ENCODE peak calls at places on chromosomes 2 and 18, in eight cellular contexts. Z, J, A, U, W, P, X and B are unnamed samples. For H3K4me1, the result is how much of the 10 kb centered on the place peaks cover.

GRCh38 chr2:149101818-149102217 is 63.3 kb downstream of the LYPD6B start:
- DNase-seq in X (peak), J (no peak), U (no peak), P (no peak), Z (no peak), A (no peak), W (no peak), B (no peak)

GRCh38 chr2:212640428-212640827 is 101.8 kb upstream of the ERBB4 start:
- DNase-seq in A (no peak), P (no peak), W (no peak), X (no peak), J (no peak), Z (no peak), U (no peak), B (no peak)

GRCh38 chr18:2958819-2959298 is 54.1 kb downstream of the LPIN2 start:
- DNase-seq in X (peak), Z (peak), W (no peak), U (no peak), A (no peak), J (no peak), P (no peak), B (no peak)

GRCh38 chr2:36562245-36562644 is 35.7 kb downstream of the FEZ2 start:
- DNase-seq in W (no peak), U (no peak), A (no peak), X (peak), J (no peak), P (no peak), Z (no peak), B (no peak)

GRCh38 chr2:134197445-134197844 is 56.4 kb upstream of the MGAT5 start:
- DNase-seq in U (no peak), A (no peak), X (no peak), W (no peak), P (no peak), Z (no peak), J (no peak), B (no peak)

GRCh38 chr2:254231-254630 is 9.6 kb downstream of the SH3YL1 start:
- DNase-seq in W (no peak), Z (no peak), U (no peak), P (no peak), A (no peak), X (no peak), J (no peak), B (no peak)

GRCh38 chr18:39149211-39149806 is 1583.7 kb upstream of the CELF4 start:
- DNase-seq in Z (no peak), P (no peak), W (no peak), U (no peak), J (no peak), A (no peak), X (no peak), B (no peak)

GRCh38 chr2:212177724-212178123 is 360.9 kb downstream of the ERBB4 start:
- DNase-seq in W (no peak), J (no peak), U (no peak), Z (no peak), X (no peak), A (no peak), P (no peak), B (no peak)

GRCh38 chr2:32108111-32108510 is 44.8 kb downstream of the SPAST start:
- DNase-seq in J (no peak), Z (no peak), P (no peak), W (no peak), U (no peak), X (no peak), A (no peak), B (no peak)

GRCh38 chr2:70522627-70523026 is 31.0 kb downstream of the TGFA start:
- DNase-seq in Z (no peak), P (no peak), J (no peak), W (no peak), X (no peak), A (no peak), U (no peak), B (no peak)

GRCh38 chr2:12684471-12684936 is 32.2 kb upstream of the TRIB2 start:
- DNase-seq in W (no peak), P (no peak), X (peak), U (no peak), A (no peak), Z (no peak), J (no peak), B (no peak)

GRCh38 chr2:215479536-215480240 is 43.8 kb upstream of the FN1 start:
- DNase-seq in W (no peak), X (no peak), J (no peak), A (no peak), P (no peak), Z (no peak), U (no peak), B (no peak)

GRCh38 chr2:289362-290089 is 1.6 kb upstream of the ALKAL2 start:
- DNase-seq in A (peak), J (no peak), U (no peak), W (peak), X (peak), Z (peak), P (peak), B (peak)

GRCh38 chr2:230874456-230874855 is 9.7 kb downstream of the ITM2C start:
- DNase-seq in X (no peak), U (peak), J (no peak), W (peak), P (no peak), A (no peak), Z (no peak), B (no peak)

GRCh38 chr18:32383040-32383819 is 87.5 kb downstream of the GAREM1 start:
- DNase-seq in W (no peak), P (no peak), J (no peak), Z (peak), X (peak), U (no peak), A (no peak), B (no peak)

GRCh38 chr2:45370367-45370766 is 240.7 kb downstream of the SRBD1 start:
- DNase-seq in U (no peak), X (peak), J (no peak), P (no peak), Z (no peak), W (no peak), A (no peak), B (no peak)

GRCh38 chr2:38835015-38835601 is 40.6 kb downstream of the DHX57 start:
- DNase-seq in U (no peak), Z (peak), P (no peak), W (no peak), X (peak), A (no peak), J (no peak), B (no peak)

GRCh38 chr2:198490748-198491147 is 686.4 kb downstream of the PLCL1 start:
- DNase-seq in A (peak), X (no peak), J (no peak), Z (no peak), U (no peak), W (no peak), P (no peak), B (no peak)

GRCh38 chr18:46070683-46071614 is 1.1 kb downstream of the PSTPIP2 start:
- DNase-seq in W (no peak), A (no peak), X (no peak), P (no peak), J (no peak), U (peak), Z (no peak), B (no peak)

GRCh38 chr18:73153271-73153670 is 285.5 kb upstream of the NETO1 start:
- DNase-seq in U (no peak), W (no peak), P (no peak), X (peak), Z (no peak), A (no peak), J (no peak), B (no peak)

GRCh38 chr2:37641582-37642111 is 29.8 kb downstream of the CDC42EP3 start:
- DNase-seq in A (no peak), U (no peak), X (peak), J (no peak), P (no peak), Z (no peak), W (no peak), B (no peak)

GRCh38 chr2:74379851-74380789 is at the start of gene DCTN1:
- DNase-seq in A (peak), Z (peak), P (peak), X (peak), U (no peak), J (no peak), W (no peak), B (peak)

GRCh38 chr2:239267411-239267941 is 133.3 kb downstream of the HDAC4 start:
- DNase-seq in W (peak), A (peak), X (peak), U (peak), P (peak), Z (no peak), J (peak), B (peak)

GRCh38 chr2:8489751-8490150 is 192.1 kb upstream of the ID2 start:
- DNase-seq in P (no peak), A (no peak), J (no peak), U (no peak), Z (no peak), X (no peak), W (no peak), B (no peak)

GRCh38 chr2:238388794-238389193 is 37.9 kb upstream of the ASB1 start:
- DNase-seq in A (no peak), W (no peak), U (no peak), Z (no peak), J (no peak), P (no peak), X (no peak), B (no peak)

GRCh38 chr2:241445426-241445825 is 63.0 kb downstream of the STK25 start:
- DNase-seq in U (no peak), W (no peak), P (no peak), Z (no peak), J (no peak), X (no peak), A (no peak), B (no peak)

GRCh38 chr18:11154983-11155759 is 5.8 kb upstream of the PIEZO2 start:
- DNase-seq in Z (no peak), P (no peak), J (no peak), A (no peak), U (no peak), W (no peak), X (no peak), B (no peak)

GRCh38 chr18:63590368-63590767 is 3.2 kb downstream of the SERPINB13 start:
- DNase-seq in X (no peak), P (no peak), A (no peak), Z (no peak), W (no peak), J (no peak), U (no peak), B (no peak)

GRCh38 chr2:1572638-1573037 is 159.4 kb downstream of the TPO start:
- DNase-seq in A (no peak), W (no peak), U (no peak), X (peak), P (no peak), Z (no peak), J (no peak), B (no peak)

GRCh38 chr2:86199834-86200177 is 549 bp downstream of the MRPL35 start:
- DNase-seq in P (no peak), U (no peak), Z (no peak), A (no peak), J (no peak), X (no peak), W (no peak), B (no peak)

GRCh38 chr2:102892693-102893290 is 131.0 kb downstream of the TMEM182 start:
- DNase-seq in Z (no peak), U (no peak), A (no peak), W (no peak), P (no peak), J (no peak), X (no peak), B (no peak)

GRCh38 chr2:43443317-43443716 is 152.5 kb downstream of the THADA start:
- DNase-seq in A (no peak), J (no peak), W (no peak), X (no peak), U (no peak), P (no peak), Z (no peak), B (no peak)

GRCh38 chr2:86227685-86228084 is 28.4 kb downstream of the MRPL35 start:
- DNase-seq in P (no peak), W (no peak), A (no peak), X (no peak), Z (no peak), J (no peak), U (no peak), B (no peak)

GRCh38 chr18:55588001-55588875 is at the start of gene TCF4:
- DNase-seq in J (no peak), Z (peak), P (peak), X (peak), A (peak), W (peak), U (peak), B (peak)

GRCh38 chr2:219176818-219177593 is at the start of gene CNPPD1:
- DNase-seq in W (peak), U (peak), J (peak), X (peak), A (peak), P (peak), Z (peak), B (peak)

GRCh38 chr18:77058186-77058847 is 74.3 kb downstream of the MBP start:
- DNase-seq in J (no peak), P (peak), W (peak), Z (no peak), A (no peak), U (peak), X (no peak), B (no peak)

GRCh38 chr18:77056399-77057015 is 76.1 kb downstream of the MBP start:
- DNase-seq in W (peak), X (no peak), J (no peak), P (no peak), A (peak), Z (peak), U (no peak), B (no peak)

GRCh38 chr18:77055429-77056310 is 76.9 kb downstream of the MBP start:
- DNase-seq in U (peak), X (no peak), P (peak), A (no peak), W (no peak), J (no peak), Z (no peak), B (no peak)

GRCh38 chr18:77054606-77055428 is 77.8 kb downstream of the MBP start:
- DNase-seq in X (peak), P (peak), Z (peak), W (peak), J (peak), A (peak), U (peak), B (peak)

GRCh38 chr18:77057043-77057442 is 75.5 kb downstream of the MBP start:
- DNase-seq in W (no peak), J (no peak), U (no peak), X (no peak), P (no peak), A (no peak), Z (no peak), B (no peak)
- H3K4me3 ChIP-seq in W (no peak), J (no peak), U (peak), X (no peak), P (no peak), A (no peak), Z (no peak), B (no peak)

GRCh38 chr2:60353406-60353800 is 200.1 kb downstream of the BCL11A start:
- DNase-seq in A (no peak), P (no peak), W (peak), J (no peak), U (no peak), X (no peak), Z (no peak), B (no peak)
- H3K4me1 ChIP-seq in A (under half), P (under half), W (under half), J (under half), U (half or more), X (under half), Z (under half), B (under half)

GRCh38 chr18:79796531-79797390 is 977 bp upstream of the KCNG2 start:
- DNase-seq in J (no peak), U (peak), P (peak), X (no peak), Z (no peak), W (no peak), A (no peak), B (no peak)
- H3K4me3 ChIP-seq in J (no peak), U (no peak), P (no peak), X (peak), Z (no peak), W (no peak), A (no peak), B (no peak)

DNA sequence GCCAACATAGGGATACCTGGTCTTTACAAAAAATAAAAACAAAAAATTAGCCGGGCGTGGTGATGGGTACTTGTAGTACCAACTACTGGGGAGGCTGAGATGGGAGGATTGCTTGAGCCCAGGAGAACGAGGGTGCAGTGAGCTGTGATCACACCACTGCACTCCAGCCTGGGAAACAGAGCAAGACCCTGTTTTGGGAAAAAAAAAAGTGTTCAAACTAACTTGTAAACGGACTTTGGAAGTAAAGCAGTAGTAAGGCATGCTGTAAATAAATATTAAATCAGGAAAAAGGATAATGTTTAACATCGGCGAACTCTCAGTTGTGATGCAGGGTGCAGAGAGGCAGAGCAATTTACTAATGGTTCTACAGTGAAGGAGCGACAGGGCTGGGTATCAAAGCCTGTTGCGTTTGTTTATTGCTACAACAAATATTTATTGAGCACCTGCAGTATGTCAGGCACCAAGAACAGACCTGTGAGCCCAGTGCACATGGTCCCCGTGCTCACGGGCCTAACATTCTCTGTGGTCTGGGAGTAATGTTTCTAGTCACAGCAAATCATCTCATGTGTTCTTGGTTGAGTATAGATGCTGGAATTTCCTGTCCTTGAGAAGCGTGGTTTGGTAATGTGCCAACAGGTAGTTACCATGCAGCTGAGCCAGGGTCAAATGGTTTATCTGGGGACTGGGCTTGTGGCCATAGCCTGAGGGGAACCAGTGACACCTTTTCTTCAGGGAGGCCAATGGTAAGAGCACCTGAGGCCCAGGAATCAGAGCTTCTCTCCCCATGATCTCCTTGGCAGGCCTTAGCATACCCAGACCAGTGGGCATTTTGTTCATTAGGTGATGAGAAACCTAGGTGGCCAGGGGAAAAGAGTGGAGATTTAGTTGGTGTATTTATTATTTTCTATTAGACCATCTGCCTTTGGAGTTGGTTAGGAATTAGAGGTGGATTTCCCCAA is 27.9 kb upstream of the GREB1 start:
- DNase-seq in U (no peak), Z (peak), P (no peak), X (peak), W (no peak), J (no peak), A (no peak), B (no peak)
- H3K4me1 ChIP-seq in U (under half), Z (under half), P (under half), X (under half), W (under half), J (under half), A (under half), B (under half)

GRCh38 chr2:11506611-11506969 is 27.3 kb upstream of the GREB1 start:
- DNase-seq in J (no peak), Z (no peak), X (no peak), U (no peak), P (no peak), A (no peak), W (no peak), B (no peak)
- H3K4me3 ChIP-seq in J (no peak), Z (no peak), X (no peak), U (no peak), P (no peak), A (no peak), W (no peak), B (no peak)

GRCh38 chr2:144211065-144211464 is 308.9 kb downstream of the ZEB2 start:
- DNase-seq in U (no peak), P (no peak), X (no peak), Z (no peak), J (no peak), A (no peak), W (no peak), B (no peak)

GRCh38 chr2:144210076-144210475 is 309.8 kb downstream of the ZEB2 start:
- DNase-seq in P (no peak), J (no peak), X (no peak), Z (no peak), A (no peak), W (no peak), U (no peak), B (no peak)

GRCh38 chr2:144211826-144212225 is 308.1 kb downstream of the ZEB2 start:
- DNase-seq in X (no peak), A (no peak), Z (no peak), U (no peak), P (no peak), J (no peak), W (no peak), B (no peak)

GRCh38 chr2:144206019-144206418 is 313.9 kb downstream of the ZEB2 start:
- DNase-seq in U (no peak), J (no peak), X (no peak), W (no peak), P (no peak), Z (no peak), A (no peak), B (no peak)

DNA sequence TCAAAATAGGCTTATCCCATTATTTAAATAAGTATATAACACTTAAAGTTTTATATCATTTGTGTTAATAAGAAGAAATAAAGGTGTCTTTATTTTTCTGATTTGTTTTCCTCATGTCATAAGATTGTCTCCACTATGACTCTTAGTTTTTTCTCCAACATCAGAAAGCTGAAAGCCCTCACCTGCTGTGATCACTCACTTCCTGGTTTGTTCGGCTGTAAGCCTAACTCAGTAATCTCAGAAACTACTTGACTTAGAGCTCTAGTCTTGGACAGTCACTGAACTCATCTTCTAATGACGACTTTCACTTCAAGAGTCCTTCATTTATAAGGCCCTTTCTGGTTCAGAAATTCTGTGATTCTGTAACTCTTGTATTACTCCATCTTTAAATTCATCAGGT is 311.0 kb downstream of the ZEB2 start:
- DNase-seq in A (no peak), W (no peak), Z (no peak), X (no peak), J (no peak), P (no peak), U (no peak), B (no peak)
- H3K4me1 ChIP-seq in A (under half), W (under half), Z (under half), X (under half), J (under half), P (under half), U (under half), B (under half)

GRCh38 chr2:197131558-197131855 is 179.1 kb downstream of the ANKRD44 start:
- DNase-seq in U (peak), J (no peak), A (no peak), X (no peak), P (no peak), Z (no peak), W (no peak), B (no peak)
- H3K4me3 ChIP-seq in U (no peak), J (no peak), A (no peak), X (no peak), P (no peak), Z (no peak), W (no peak), B (no peak)

DNA sequence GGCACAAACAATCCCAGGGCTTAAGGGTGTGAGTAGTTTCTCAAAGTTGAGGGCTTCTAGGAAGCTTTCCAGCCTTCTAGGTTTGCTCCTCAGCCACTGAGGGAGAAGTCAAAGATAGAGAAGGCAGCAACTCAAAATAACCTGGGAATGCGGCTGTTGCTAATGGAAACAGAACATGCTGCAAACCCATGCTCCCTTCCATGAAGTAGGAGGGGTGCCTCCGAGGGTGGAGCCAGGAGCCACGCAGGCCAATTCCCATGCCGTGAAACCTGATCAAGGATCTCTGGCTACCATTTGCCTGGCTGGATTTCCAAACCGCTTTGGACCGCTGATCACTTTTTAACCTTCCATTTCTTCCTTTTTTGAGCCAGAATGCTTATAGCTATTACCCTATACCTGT is 88.1 kb downstream of the TEX51 start:
- DNase-seq in A (no peak), W (no peak), J (no peak), X (no peak), P (no peak), Z (no peak), U (no peak), B (no peak)
- H3K4me1 ChIP-seq in A (under half), W (under half), J (under half), X (under half), P (under half), Z (under half), U (under half), B (under half)